ENCODE peak calls at places on chromosomes 13 and 19, in four cellular contexts. K, N, J and E are unnamed samples.
A peak's percentile ranks its signal among the peaks of the same experiment; 100 is the strongest.

GRCh38 chr19:41691268-41691970 is 3.3 kb upstream of the CEACAM7 start:
- DNase-seq in J (peak; percentile 21), N (no peak), K (peak; percentile 14), E (no peak)

GRCh38 chr19:4913996-4914735 is 4.9 kb downstream of the UHRF1 start:
- DNase-seq in J (no peak), K (no peak), N (no peak), E (no peak)

GRCh38 chr13:46666727-46667456 is 113.9 kb downstream of the LRCH1 start:
- DNase-seq in J (no peak), K (no peak), N (no peak), E (no peak)

GRCh38 chr19:38975861-38976271 is 324 bp upstream of the FBXO17 start:
- DNase-seq in N (no peak), J (no peak), K (peak; percentile 43), E (no peak)

GRCh38 chr19:34310494-34310981 is 54.5 kb upstream of the GPI start:
- DNase-seq in J (peak; percentile 98), K (no peak), N (no peak), E (no peak)

GRCh38 chr19:43560687-43561086 is 14.6 kb downstream of the XRCC1 start:
- DNase-seq in N (no peak), J (no peak), K (no peak), E (no peak)

GRCh38 chr13:34816543-34816942 is 125.5 kb upstream of the NBEA start:
- DNase-seq in N (no peak), K (peak; percentile 7), J (no peak), E (no peak)

GRCh38 chr19:40576585-40577451 is at the start of gene SHKBP1:
- DNase-seq in N (peak; percentile 96), K (peak; percentile 97), J (peak; percentile 100), E (no peak)

GRCh38 chr19:33532859-33533455 is 11.4 kb upstream of the PEPD start:
- DNase-seq in K (no peak), N (no peak), J (no peak), E (no peak)

GRCh38 chr19:33208904-33209843 is 15.0 kb downstream of the LRP3 start:
- DNase-seq in N (no peak), J (no peak), K (no peak), E (no peak)